ENCODE peak calls at places on chromosome 22, in four cellular contexts. B is retinal pigment epithelial cell; R is Jurkat, Clone E6-1; F is heart right ventricle. E is an unnamed sample.

GRCh38 chr22:49215840-49216239 is 611.8 kb downstream of the BRD1 start:
- DNase-seq in B (no peak), R (no peak), F (no peak), E (no peak)

GRCh38 chr22:29722151-29722550 is 2.3 kb downstream of the CABP7 start:
- DNase-seq in F (no peak), R (no peak), B (no peak), E (no peak)

GRCh38 chr22:24315367-24315781 is 44.7 kb downstream of the SPECC1L start:
- DNase-seq in R (no peak), F (no peak), B (no peak), E (no peak)

GRCh38 chr22:39092111-39092867 is 4.8 kb upstream of the APOBEC3H start:
- DNase-seq in R (no peak), B (no peak), F (no peak), E (peak)

GRCh38 chr22:50274311-50274710 is 4.1 kb upstream of the MAPK11 start:
- DNase-seq in F (peak), B (no peak), R (peak), E (peak)

GRCh38 chr22:19962246-19962908 is 20.8 kb upstream of the TXNRD2 start:
- DNase-seq in F (peak), R (peak), B (no peak), E (peak)

GRCh38 chr22:30591588-30592359 is at the start of gene PES1:
- DNase-seq in B (peak), R (peak), F (peak), E (peak)

GRCh38 chr22:20033045-20033706 is 12.3 kb downstream of the TANGO2 start:
- DNase-seq in F (peak), B (no peak), R (no peak), E (no peak)

GRCh38 chr22:49827307-49827852 is 293 bp downstream of the BRD1 start:
- DNase-seq in F (no peak), R (no peak), B (no peak), E (peak)

GRCh38 chr22:23833911-23834317 is 4.9 kb downstream of the DERL3 start:
- DNase-seq in F (peak), R (no peak), B (no peak), E (no peak)

GRCh38 chr22:50305658-50306566 is 1.5 kb downstream of the PLXNB2 start:
- DNase-seq in F (peak), R (no peak), B (peak), E (no peak)

GRCh38 chr22:24969588-24970301 is 17.2 kb downstream of the KIAA1671 start:
- DNase-seq in F (peak), B (no peak), R (no peak), E (no peak)

GRCh38 chr22:44776535-44777363 is 24.4 kb downstream of the ARHGAP8 start:
- DNase-seq in F (no peak), B (no peak), R (no peak), E (no peak)

GRCh38 chr22:37566903-37567798 is 6.9 kb downstream of the CDC42EP1 start:
- DNase-seq in R (peak), F (peak), B (no peak), E (peak)

GRCh38 chr22:19757985-19758895 is 2.3 kb upstream of the TBX1 start:
- DNase-seq in R (no peak), B (no peak), F (no peak), E (no peak)

GRCh38 chr22:43398246-43398645 is 13.6 kb upstream of the MPPED1 start:
- DNase-seq in R (no peak), B (no peak), F (no peak), E (no peak)

DNA sequence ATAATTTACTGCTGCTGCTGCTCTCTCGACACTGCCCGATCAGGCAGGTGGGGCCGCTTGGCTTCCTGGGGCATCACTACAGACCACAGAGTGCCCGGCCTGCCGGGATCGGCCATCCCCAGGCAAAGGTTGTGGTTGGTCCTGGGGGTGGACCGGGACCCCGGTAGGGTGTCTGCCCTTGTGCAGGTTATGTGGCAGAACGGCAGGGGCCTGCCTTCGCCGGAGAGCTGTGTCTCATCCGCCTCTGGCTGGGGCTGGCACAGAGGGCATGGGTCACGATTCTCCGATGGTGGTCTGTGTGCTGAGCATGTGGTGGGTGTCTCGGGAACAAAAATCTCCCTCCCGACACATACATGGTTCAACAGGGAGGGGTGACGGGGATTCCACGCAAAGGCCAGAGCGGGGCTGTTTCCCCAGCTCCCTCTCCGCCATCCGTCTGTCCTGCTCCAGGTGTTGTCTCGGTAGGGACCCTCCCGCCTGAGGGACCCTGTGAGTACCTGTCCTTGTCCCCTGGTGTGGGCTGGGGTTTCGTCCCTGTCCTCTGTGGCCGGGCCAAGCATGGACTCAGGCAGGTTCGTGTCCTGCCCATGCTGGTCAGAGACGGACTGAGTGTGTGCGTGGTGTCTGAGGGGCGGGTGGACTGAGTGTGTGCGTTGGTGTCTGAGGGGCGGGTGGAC is 7.8 kb downstream of the GRAMD4 start:
- DNase-seq in B (no peak), R (no peak), F (no peak), E (no peak)
- H3K4me3 ChIP-seq in B (no peak), R (no peak), F (no peak), E (no peak)

DNA sequence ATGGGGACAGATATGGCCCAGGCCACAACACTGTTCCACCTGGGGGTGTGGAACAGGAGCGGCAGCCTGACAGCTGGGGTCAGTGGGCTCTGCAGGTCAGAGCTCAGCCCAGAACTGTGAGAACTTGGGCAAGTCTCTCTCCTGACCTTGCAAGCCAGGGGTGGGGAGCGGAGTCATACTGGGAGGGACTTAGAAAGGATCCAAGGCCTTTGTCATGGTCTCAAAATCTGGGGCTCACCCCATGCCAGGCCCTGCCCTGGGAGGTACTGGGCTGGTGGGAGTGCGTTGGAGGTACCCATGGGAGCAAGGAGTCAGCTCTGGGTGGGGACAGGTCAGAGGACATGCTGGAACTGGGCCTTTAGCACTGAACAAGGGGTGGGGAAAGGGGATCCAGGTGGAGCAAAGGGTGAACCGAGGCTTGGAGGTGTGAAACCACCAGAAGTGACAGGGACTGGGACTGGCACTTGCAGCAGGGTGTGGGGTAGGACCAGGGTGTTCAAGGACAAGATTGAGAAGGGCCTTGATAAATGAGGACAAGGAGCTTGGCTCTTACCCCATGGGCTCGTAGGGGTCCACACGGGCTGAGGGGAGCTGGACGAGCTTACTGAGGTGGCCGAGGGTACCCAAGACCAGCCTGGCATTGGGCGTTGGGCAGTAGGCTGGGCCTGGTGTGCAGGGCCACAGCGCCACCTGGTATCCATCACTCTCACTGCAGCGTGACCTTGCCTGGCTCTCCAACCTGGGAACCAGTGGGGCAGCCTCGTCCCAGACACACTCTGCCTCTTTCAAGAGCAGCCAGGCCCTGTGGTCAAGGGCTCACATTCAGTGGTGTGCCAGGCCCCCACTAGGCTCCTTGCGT is 7.4 kb upstream of the PMM1 start:
- DNase-seq in F (peak), R (no peak), B (no peak), E (peak)
- H3K4me3 ChIP-seq in F (no peak), R (no peak), B (no peak), E (no peak)

GRCh38 chr22:42180349-42180842 is 49.8 kb upstream of the CYP2D6 start:
- DNase-seq in F (no peak), R (peak), B (no peak), E (no peak)
- H3K4me3 ChIP-seq in F (no peak), R (peak), B (no peak), E (no peak)

DNA sequence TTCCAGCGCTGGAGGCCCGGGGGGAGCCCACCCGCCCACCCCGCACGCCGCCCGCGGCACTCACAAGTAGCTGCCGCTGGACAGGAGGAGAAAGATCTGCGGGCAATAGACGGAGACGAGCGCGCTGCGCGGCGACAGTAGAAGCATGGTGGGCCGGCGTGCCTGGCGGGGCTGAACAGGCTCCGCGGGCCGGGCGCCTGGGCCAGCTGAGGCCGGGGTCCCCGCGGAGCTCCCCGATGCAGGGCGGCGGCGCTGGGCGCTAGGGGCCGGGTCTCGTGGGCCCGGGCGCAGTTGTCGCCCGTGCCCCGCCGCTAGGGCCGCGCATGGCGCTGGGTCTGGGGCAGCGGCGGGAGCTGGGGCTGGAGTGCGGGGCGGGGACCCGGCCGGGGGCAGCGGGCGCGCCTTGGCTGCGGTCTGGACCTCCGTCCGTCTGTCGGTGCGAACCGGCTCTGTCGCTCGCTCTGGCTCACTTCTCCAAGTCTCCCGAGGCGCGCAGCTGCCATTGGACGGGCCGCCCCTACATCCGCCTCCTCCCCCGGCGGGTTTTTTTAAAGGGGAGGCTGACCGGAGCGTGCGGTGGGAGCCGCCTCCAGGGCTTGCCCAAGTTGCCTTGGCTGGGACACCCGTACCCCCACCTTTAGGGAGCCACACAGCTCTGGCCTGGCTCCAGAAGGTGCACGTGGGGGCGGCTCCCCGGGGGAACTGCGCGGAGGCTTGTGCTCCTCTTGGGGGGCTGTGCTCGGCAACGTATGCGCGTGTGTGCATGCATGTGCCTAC is 4.7 kb downstream of the WNT7B start:
- DNase-seq in B (no peak), R (no peak), F (no peak), E (no peak)
- H3K4me3 ChIP-seq in B (no peak), R (no peak), F (peak), E (no peak)

E was measured in MM.1S.